ENCODE peak calls at places on chromosomes 5 and 9, in six cellular contexts. One of them, this sample, is unnamed.
A peak's percentile ranks its signal among the peaks of the same experiment; 100 is the strongest.

GRCh38 chr9:33329117-33329563 is 38.8 kb downstream of the NFX1 start:
- DNase-seq in left colon: peak; percentile 44
- DNase-seq in heart right ventricle: no peak
- DNase-seq in choroid plexus epithelial cell: peak; percentile 70
- DNase-seq in GM10248: no peak
- DNase-seq in stimulated activated CD4-positive, alpha-beta T cell treated with anti-CD3 and anti-CD28 coated beads, Interleukin-2, amount 100 ng/mL, for 48 hours: no peak
- DNase-seq in this sample: no peak

GRCh38 chr5:136979131-136979530 is 520.0 kb downstream of the SPOCK1 start:
- DNase-seq in left colon: no peak
- DNase-seq in heart right ventricle: no peak
- DNase-seq in choroid plexus epithelial cell: no peak
- DNase-seq in GM10248: no peak
- DNase-seq in stimulated activated CD4-positive, alpha-beta T cell treated with anti-CD3 and anti-CD28 coated beads, Interleukin-2, amount 100 ng/mL, for 48 hours: no peak
- DNase-seq in this sample: no peak

GRCh38 chr9:35836595-35836994 is 7.6 kb downstream of the TMEM8B start:
- DNase-seq in left colon: no peak
- DNase-seq in heart right ventricle: no peak
- DNase-seq in choroid plexus epithelial cell: no peak
- DNase-seq in GM10248: no peak
- DNase-seq in stimulated activated CD4-positive, alpha-beta T cell treated with anti-CD3 and anti-CD28 coated beads, Interleukin-2, amount 100 ng/mL, for 48 hours: no peak
- DNase-seq in this sample: no peak

GRCh38 chr9:119412399-119412798 is 43.2 kb upstream of the BRINP1 start:
- DNase-seq in left colon: no peak
- DNase-seq in heart right ventricle: no peak
- DNase-seq in choroid plexus epithelial cell: no peak
- DNase-seq in GM10248: no peak
- DNase-seq in stimulated activated CD4-positive, alpha-beta T cell treated with anti-CD3 and anti-CD28 coated beads, Interleukin-2, amount 100 ng/mL, for 48 hours: no peak
- DNase-seq in this sample: no peak

GRCh38 chr9:134724231-134724911 is 82.8 kb downstream of the COL5A1 start:
- DNase-seq in left colon: no peak
- DNase-seq in heart right ventricle: peak; percentile 64
- DNase-seq in choroid plexus epithelial cell: peak; percentile 39
- DNase-seq in GM10248: no peak
- DNase-seq in stimulated activated CD4-positive, alpha-beta T cell treated with anti-CD3 and anti-CD28 coated beads, Interleukin-2, amount 100 ng/mL, for 48 hours: no peak
- DNase-seq in this sample: no peak

GRCh38 chr5:141359790-141360426 is at the start of gene PCDHGB2:
- DNase-seq in left colon: no peak
- DNase-seq in heart right ventricle: no peak
- DNase-seq in choroid plexus epithelial cell: peak; percentile 40
- DNase-seq in GM10248: peak; percentile 46
- DNase-seq in stimulated activated CD4-positive, alpha-beta T cell treated with anti-CD3 and anti-CD28 coated beads, Interleukin-2, amount 100 ng/mL, for 48 hours: no peak
- DNase-seq in this sample: no peak

GRCh38 chr9:13282998-13283397 is 3.5 kb upstream of the MPDZ start:
- DNase-seq in left colon: no peak
- DNase-seq in heart right ventricle: no peak
- DNase-seq in choroid plexus epithelial cell: peak; percentile 52
- DNase-seq in GM10248: no peak
- DNase-seq in stimulated activated CD4-positive, alpha-beta T cell treated with anti-CD3 and anti-CD28 coated beads, Interleukin-2, amount 100 ng/mL, for 48 hours: no peak
- DNase-seq in this sample: no peak

GRCh38 chr5:69238760-69239251 is 4.1 kb downstream of the CDK7 start:
- DNase-seq in left colon: no peak
- DNase-seq in heart right ventricle: no peak
- DNase-seq in choroid plexus epithelial cell: peak; percentile 76
- DNase-seq in GM10248: no peak
- DNase-seq in stimulated activated CD4-positive, alpha-beta T cell treated with anti-CD3 and anti-CD28 coated beads, Interleukin-2, amount 100 ng/mL, for 48 hours: no peak
- DNase-seq in this sample: no peak

GRCh38 chr5:42522783-42523182 is 99.5 kb downstream of the GHR start:
- DNase-seq in left colon: no peak
- DNase-seq in heart right ventricle: no peak
- DNase-seq in choroid plexus epithelial cell: no peak
- DNase-seq in GM10248: no peak
- DNase-seq in stimulated activated CD4-positive, alpha-beta T cell treated with anti-CD3 and anti-CD28 coated beads, Interleukin-2, amount 100 ng/mL, for 48 hours: no peak
- DNase-seq in this sample: no peak

GRCh38 chr9:101388507-101388993 is 3.7 kb upstream of the BAAT start:
- DNase-seq in left colon: no peak
- DNase-seq in heart right ventricle: no peak
- DNase-seq in choroid plexus epithelial cell: peak; percentile 30
- DNase-seq in GM10248: no peak
- DNase-seq in stimulated activated CD4-positive, alpha-beta T cell treated with anti-CD3 and anti-CD28 coated beads, Interleukin-2, amount 100 ng/mL, for 48 hours: no peak
- DNase-seq in this sample: no peak

GRCh38 chr5:138461343-138462125 is 3.7 kb upstream of the EGR1 start:
- DNase-seq in left colon: no peak
- DNase-seq in heart right ventricle: no peak
- DNase-seq in choroid plexus epithelial cell: peak; percentile 72
- DNase-seq in GM10248: no peak
- DNase-seq in stimulated activated CD4-positive, alpha-beta T cell treated with anti-CD3 and anti-CD28 coated beads, Interleukin-2, amount 100 ng/mL, for 48 hours: no peak
- DNase-seq in this sample: no peak

GRCh38 chr9:126683698-126684044 is 69.9 kb downstream of the LMX1B start:
- DNase-seq in left colon: no peak
- DNase-seq in heart right ventricle: no peak
- DNase-seq in choroid plexus epithelial cell: no peak
- DNase-seq in GM10248: no peak
- DNase-seq in stimulated activated CD4-positive, alpha-beta T cell treated with anti-CD3 and anti-CD28 coated beads, Interleukin-2, amount 100 ng/mL, for 48 hours: no peak
- DNase-seq in this sample: no peak

GRCh38 chr9:36559036-36559695 is 13.5 kb upstream of the MELK start:
- DNase-seq in left colon: no peak
- DNase-seq in heart right ventricle: no peak
- DNase-seq in choroid plexus epithelial cell: peak; percentile 70
- DNase-seq in GM10248: no peak
- DNase-seq in stimulated activated CD4-positive, alpha-beta T cell treated with anti-CD3 and anti-CD28 coated beads, Interleukin-2, amount 100 ng/mL, for 48 hours: no peak
- DNase-seq in this sample: no peak

GRCh38 chr5:15233566-15233965 is 266.4 kb upstream of the FBXL7 start:
- DNase-seq in left colon: no peak
- DNase-seq in heart right ventricle: no peak
- DNase-seq in choroid plexus epithelial cell: peak; percentile 68
- DNase-seq in GM10248: no peak
- DNase-seq in stimulated activated CD4-positive, alpha-beta T cell treated with anti-CD3 and anti-CD28 coated beads, Interleukin-2, amount 100 ng/mL, for 48 hours: no peak
- DNase-seq in this sample: no peak

GRCh38 chr9:32723801-32724200 is 59.5 kb upstream of the TMEM215 start:
- DNase-seq in left colon: no peak
- DNase-seq in heart right ventricle: no peak
- DNase-seq in choroid plexus epithelial cell: no peak
- DNase-seq in GM10248: no peak
- DNase-seq in stimulated activated CD4-positive, alpha-beta T cell treated with anti-CD3 and anti-CD28 coated beads, Interleukin-2, amount 100 ng/mL, for 48 hours: no peak
- DNase-seq in this sample: no peak

GRCh38 chr9:78406933-78407332 is 110.0 kb downstream of the PSAT1 start:
- DNase-seq in left colon: no peak
- DNase-seq in heart right ventricle: no peak
- DNase-seq in choroid plexus epithelial cell: no peak
- DNase-seq in GM10248: no peak
- DNase-seq in stimulated activated CD4-positive, alpha-beta T cell treated with anti-CD3 and anti-CD28 coated beads, Interleukin-2, amount 100 ng/mL, for 48 hours: no peak
- DNase-seq in this sample: no peak

GRCh38 chr5:144142030-144142825 is 28.2 kb downstream of the YIPF5 start:
- DNase-seq in left colon: no peak
- DNase-seq in heart right ventricle: no peak
- DNase-seq in choroid plexus epithelial cell: peak; percentile 75
- DNase-seq in GM10248: peak; percentile 24
- DNase-seq in stimulated activated CD4-positive, alpha-beta T cell treated with anti-CD3 and anti-CD28 coated beads, Interleukin-2, amount 100 ng/mL, for 48 hours: no peak
- DNase-seq in this sample: no peak

GRCh38 chr9:91682806-91683205 is 259.2 kb upstream of the NFIL3 start:
- DNase-seq in left colon: no peak
- DNase-seq in heart right ventricle: no peak
- DNase-seq in choroid plexus epithelial cell: peak; percentile 47
- DNase-seq in GM10248: no peak
- DNase-seq in stimulated activated CD4-positive, alpha-beta T cell treated with anti-CD3 and anti-CD28 coated beads, Interleukin-2, amount 100 ng/mL, for 48 hours: no peak
- DNase-seq in this sample: no peak

GRCh38 chr5:103808464-103809106 is 246.0 kb upstream of the NUDT12 start:
- DNase-seq in left colon: peak; percentile 15
- DNase-seq in heart right ventricle: no peak
- DNase-seq in choroid plexus epithelial cell: peak; percentile 80
- DNase-seq in GM10248: peak; percentile 32
- DNase-seq in stimulated activated CD4-positive, alpha-beta T cell treated with anti-CD3 and anti-CD28 coated beads, Interleukin-2, amount 100 ng/mL, for 48 hours: no peak
- DNase-seq in this sample: no peak

GRCh38 chr5:118531276-118531675 is 457.1 kb downstream of the DTWD2 start:
- DNase-seq in left colon: no peak
- DNase-seq in heart right ventricle: no peak
- DNase-seq in choroid plexus epithelial cell: no peak
- DNase-seq in GM10248: no peak
- DNase-seq in stimulated activated CD4-positive, alpha-beta T cell treated with anti-CD3 and anti-CD28 coated beads, Interleukin-2, amount 100 ng/mL, for 48 hours: no peak
- DNase-seq in this sample: no peak

GRCh38 chr9:135805422-135806022 is 101.8 kb downstream of the CAMSAP1 start:
- DNase-seq in left colon: no peak
- DNase-seq in heart right ventricle: peak; percentile 8
- DNase-seq in choroid plexus epithelial cell: no peak
- DNase-seq in GM10248: no peak
- DNase-seq in stimulated activated CD4-positive, alpha-beta T cell treated with anti-CD3 and anti-CD28 coated beads, Interleukin-2, amount 100 ng/mL, for 48 hours: no peak
- DNase-seq in this sample: no peak

GRCh38 chr9:113963017-113963620 is 87.0 kb downstream of the ZNF618 start:
- DNase-seq in left colon: peak; percentile 52
- DNase-seq in heart right ventricle: peak; percentile 31
- DNase-seq in choroid plexus epithelial cell: peak; percentile 80
- DNase-seq in GM10248: peak; percentile 59
- DNase-seq in stimulated activated CD4-positive, alpha-beta T cell treated with anti-CD3 and anti-CD28 coated beads, Interleukin-2, amount 100 ng/mL, for 48 hours: peak; percentile 23
- DNase-seq in this sample: no peak

GRCh38 chr9:87647114-87647513 is 78.8 kb upstream of the CTSL start:
- DNase-seq in left colon: no peak
- DNase-seq in heart right ventricle: no peak
- DNase-seq in choroid plexus epithelial cell: no peak
- DNase-seq in GM10248: no peak
- DNase-seq in stimulated activated CD4-positive, alpha-beta T cell treated with anti-CD3 and anti-CD28 coated beads, Interleukin-2, amount 100 ng/mL, for 48 hours: no peak
- DNase-seq in this sample: peak; percentile 36

GRCh38 chr5:68436686-68437520 is 221.3 kb downstream of the PIK3R1 start:
- DNase-seq in left colon: no peak
- DNase-seq in heart right ventricle: no peak
- DNase-seq in choroid plexus epithelial cell: peak; percentile 56
- DNase-seq in GM10248: no peak
- DNase-seq in stimulated activated CD4-positive, alpha-beta T cell treated with anti-CD3 and anti-CD28 coated beads, Interleukin-2, amount 100 ng/mL, for 48 hours: no peak
- DNase-seq in this sample: no peak

GRCh38 chr9:38108326-38108725 is 39.3 kb upstream of the SHB start:
- DNase-seq in left colon: no peak
- DNase-seq in heart right ventricle: no peak
- DNase-seq in choroid plexus epithelial cell: no peak
- DNase-seq in GM10248: no peak
- DNase-seq in stimulated activated CD4-positive, alpha-beta T cell treated with anti-CD3 and anti-CD28 coated beads, Interleukin-2, amount 100 ng/mL, for 48 hours: no peak
- DNase-seq in this sample: peak; percentile 48

GRCh38 chr9:20032413-20033006 is 243.7 kb upstream of the SLC24A2 start:
- DNase-seq in left colon: no peak
- DNase-seq in heart right ventricle: no peak
- DNase-seq in choroid plexus epithelial cell: peak; percentile 24
- DNase-seq in GM10248: no peak
- DNase-seq in stimulated activated CD4-positive, alpha-beta T cell treated with anti-CD3 and anti-CD28 coated beads, Interleukin-2, amount 100 ng/mL, for 48 hours: no peak
- DNase-seq in this sample: no peak

GRCh38 chr9:115553082-115553481 is 435.1 kb upstream of the TNC start:
- DNase-seq in left colon: no peak
- DNase-seq in heart right ventricle: no peak
- DNase-seq in choroid plexus epithelial cell: peak; percentile 14
- DNase-seq in GM10248: no peak
- DNase-seq in stimulated activated CD4-positive, alpha-beta T cell treated with anti-CD3 and anti-CD28 coated beads, Interleukin-2, amount 100 ng/mL, for 48 hours: no peak
- DNase-seq in this sample: no peak

GRCh38 chr5:169950333-169950732 is 30.0 kb downstream of the INSYN2B start:
- DNase-seq in left colon: no peak
- DNase-seq in heart right ventricle: no peak
- DNase-seq in choroid plexus epithelial cell: no peak
- DNase-seq in GM10248: no peak
- DNase-seq in stimulated activated CD4-positive, alpha-beta T cell treated with anti-CD3 and anti-CD28 coated beads, Interleukin-2, amount 100 ng/mL, for 48 hours: no peak
- DNase-seq in this sample: no peak

GRCh38 chr5:93607367-93608258 is 24.6 kb downstream of the NR2F1 start:
- DNase-seq in left colon: no peak
- DNase-seq in heart right ventricle: no peak
- DNase-seq in choroid plexus epithelial cell: peak; percentile 91
- DNase-seq in GM10248: no peak
- DNase-seq in stimulated activated CD4-positive, alpha-beta T cell treated with anti-CD3 and anti-CD28 coated beads, Interleukin-2, amount 100 ng/mL, for 48 hours: no peak
- DNase-seq in this sample: no peak

GRCh38 chr5:111366388-111366787 is 142.2 kb downstream of the CAMK4 start:
- DNase-seq in left colon: no peak
- DNase-seq in heart right ventricle: no peak
- DNase-seq in choroid plexus epithelial cell: no peak
- DNase-seq in GM10248: no peak
- DNase-seq in stimulated activated CD4-positive, alpha-beta T cell treated with anti-CD3 and anti-CD28 coated beads, Interleukin-2, amount 100 ng/mL, for 48 hours: no peak
- DNase-seq in this sample: no peak

GRCh38 chr9:37066139-37066725 is 32.2 kb upstream of the PAX5 start:
- DNase-seq in left colon: no peak
- DNase-seq in heart right ventricle: no peak
- DNase-seq in choroid plexus epithelial cell: no peak
- DNase-seq in GM10248: peak; percentile 26
- DNase-seq in stimulated activated CD4-positive, alpha-beta T cell treated with anti-CD3 and anti-CD28 coated beads, Interleukin-2, amount 100 ng/mL, for 48 hours: no peak
- DNase-seq in this sample: no peak

GRCh38 chr5:60634054-60634453 is 65.9 kb downstream of the DEPDC1B start:
- DNase-seq in left colon: no peak
- DNase-seq in heart right ventricle: no peak
- DNase-seq in choroid plexus epithelial cell: no peak
- DNase-seq in GM10248: no peak
- DNase-seq in stimulated activated CD4-positive, alpha-beta T cell treated with anti-CD3 and anti-CD28 coated beads, Interleukin-2, amount 100 ng/mL, for 48 hours: no peak
- DNase-seq in this sample: no peak

GRCh38 chr5:141192110-141192725 is at the start of gene PCDHB10:
- DNase-seq in left colon: peak; percentile 22
- DNase-seq in heart right ventricle: no peak
- DNase-seq in choroid plexus epithelial cell: peak; percentile 19
- DNase-seq in GM10248: peak; percentile 20
- DNase-seq in stimulated activated CD4-positive, alpha-beta T cell treated with anti-CD3 and anti-CD28 coated beads, Interleukin-2, amount 100 ng/mL, for 48 hours: peak; percentile 23
- DNase-seq in this sample: peak; percentile 84